ENCODE peak calls at places on chromosomes 4 and X, in six cellular contexts. One of them, this sample, is unnamed.

GRCh38 chrX:41333744-41333993 is 293 bp upstream of the DDX3X start:
- DNase-seq in progenitor cell of endocrine pancreas: peak
- DNase-seq in psoas muscle: peak
- DNase-seq in AG09309: peak
- DNase-seq in fibroblast of the aortic adventitia: peak
- DNase-seq in AG10803: peak
- DNase-seq in this sample: peak

GRCh38 chrX:97841544-97842179 is 958.0 kb downstream of the RPA4 start:
- DNase-seq in progenitor cell of endocrine pancreas: no peak
- DNase-seq in psoas muscle: no peak
- DNase-seq in AG09309: no peak
- DNase-seq in fibroblast of the aortic adventitia: no peak
- DNase-seq in AG10803: no peak
- DNase-seq in this sample: no peak

GRCh38 chr4:128025319-128025718 is 35.8 kb upstream of the LARP1B start:
- DNase-seq in progenitor cell of endocrine pancreas: no peak
- DNase-seq in psoas muscle: no peak
- DNase-seq in AG09309: no peak
- DNase-seq in fibroblast of the aortic adventitia: no peak
- DNase-seq in AG10803: no peak
- DNase-seq in this sample: no peak

GRCh38 chrX:123215397-123216089 is 31.5 kb downstream of the GRIA3 start:
- DNase-seq in progenitor cell of endocrine pancreas: no peak
- DNase-seq in psoas muscle: no peak
- DNase-seq in AG09309: no peak
- DNase-seq in fibroblast of the aortic adventitia: no peak
- DNase-seq in AG10803: no peak
- DNase-seq in this sample: peak

GRCh38 chrX:119617511-119618164 is 11.4 kb upstream of the NKRF start:
- DNase-seq in progenitor cell of endocrine pancreas: no peak
- DNase-seq in psoas muscle: no peak
- DNase-seq in AG09309: no peak
- DNase-seq in fibroblast of the aortic adventitia: no peak
- DNase-seq in AG10803: no peak
- DNase-seq in this sample: no peak

GRCh38 chrX:39910651-39911050 is 187.1 kb downstream of the BCOR start:
- DNase-seq in progenitor cell of endocrine pancreas: no peak
- DNase-seq in psoas muscle: no peak
- DNase-seq in AG09309: no peak
- DNase-seq in fibroblast of the aortic adventitia: no peak
- DNase-seq in AG10803: no peak
- DNase-seq in this sample: no peak

GRCh38 chr4:122652379-122652778 is 31.5 kb upstream of the IL21 start:
- DNase-seq in progenitor cell of endocrine pancreas: no peak
- DNase-seq in psoas muscle: no peak
- DNase-seq in AG09309: no peak
- DNase-seq in fibroblast of the aortic adventitia: peak
- DNase-seq in AG10803: peak
- DNase-seq in this sample: no peak

GRCh38 chrX:44938111-44938510 is 65.1 kb downstream of the KDM6A start:
- DNase-seq in progenitor cell of endocrine pancreas: no peak
- DNase-seq in psoas muscle: no peak
- DNase-seq in AG09309: no peak
- DNase-seq in fibroblast of the aortic adventitia: no peak
- DNase-seq in AG10803: no peak
- DNase-seq in this sample: no peak

GRCh38 chr4:2937986-2938385 is 25.2 kb downstream of the NOP14 start:
- DNase-seq in progenitor cell of endocrine pancreas: no peak
- DNase-seq in psoas muscle: no peak
- DNase-seq in AG09309: no peak
- DNase-seq in fibroblast of the aortic adventitia: no peak
- DNase-seq in AG10803: no peak
- DNase-seq in this sample: no peak

GRCh38 chrX:3962511-3963350 is 249.3 kb upstream of the PRKX start:
- DNase-seq in progenitor cell of endocrine pancreas: peak
- DNase-seq in psoas muscle: no peak
- DNase-seq in AG09309: no peak
- DNase-seq in fibroblast of the aortic adventitia: peak
- DNase-seq in AG10803: no peak
- DNase-seq in this sample: no peak

DNA sequence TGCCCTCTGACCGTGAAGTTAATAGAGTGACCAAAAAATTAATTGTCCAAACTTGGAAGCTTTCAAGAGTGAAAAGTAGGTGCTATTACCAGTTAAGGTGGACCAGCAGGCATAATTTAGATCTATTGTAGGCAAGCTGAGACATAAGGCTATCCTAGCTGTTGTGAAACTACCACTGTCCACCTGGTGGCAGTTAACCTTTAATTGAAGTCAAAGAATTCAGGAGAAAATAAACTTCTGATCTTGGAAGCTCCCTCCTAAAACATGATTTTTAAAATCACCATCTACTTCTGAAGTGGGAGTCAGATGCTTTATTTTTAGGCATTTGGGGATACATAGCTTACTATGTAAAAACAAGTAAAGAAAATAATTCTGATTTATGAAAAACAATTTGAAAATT is 636.3 kb upstream of the HTR2C start:
- DNase-seq in progenitor cell of endocrine pancreas: no peak
- DNase-seq in psoas muscle: no peak
- DNase-seq in AG09309: no peak
- DNase-seq in fibroblast of the aortic adventitia: no peak
- DNase-seq in AG10803: no peak
- DNase-seq in this sample: no peak
- TF ChIP-seq CTCF in progenitor cell of endocrine pancreas: peak
- TF ChIP-seq CTCF in psoas muscle: no peak
- TF ChIP-seq CTCF in AG09309: peak
- TF ChIP-seq CTCF in fibroblast of the aortic adventitia: no peak
- TF ChIP-seq CTCF in AG10803: no peak
- TF ChIP-seq CTCF in this sample: no peak

GRCh38 chr4:126411047-126411446 is 1096.3 kb downstream of the FAT4 start:
- DNase-seq in progenitor cell of endocrine pancreas: no peak
- DNase-seq in psoas muscle: no peak
- DNase-seq in AG09309: no peak
- DNase-seq in fibroblast of the aortic adventitia: no peak
- DNase-seq in AG10803: no peak
- DNase-seq in this sample: no peak

GRCh38 chr4:126404549-126404948 is 1089.8 kb downstream of the FAT4 start:
- DNase-seq in progenitor cell of endocrine pancreas: no peak
- DNase-seq in psoas muscle: no peak
- DNase-seq in AG09309: no peak
- DNase-seq in fibroblast of the aortic adventitia: peak
- DNase-seq in AG10803: no peak
- DNase-seq in this sample: no peak

GRCh38 chr4:126405369-126405982 is 1090.7 kb downstream of the FAT4 start:
- DNase-seq in progenitor cell of endocrine pancreas: no peak
- DNase-seq in psoas muscle: no peak
- DNase-seq in AG09309: peak
- DNase-seq in fibroblast of the aortic adventitia: peak
- DNase-seq in AG10803: peak
- DNase-seq in this sample: no peak
- TF ChIP-seq CTCF in progenitor cell of endocrine pancreas: peak
- TF ChIP-seq CTCF in psoas muscle: peak
- TF ChIP-seq CTCF in AG09309: peak
- TF ChIP-seq CTCF in fibroblast of the aortic adventitia: peak
- TF ChIP-seq CTCF in AG10803: peak
- TF ChIP-seq CTCF in this sample: peak

GRCh38 chr4:44674471-44674870 is 3.7 kb upstream of the GUF1 start:
- DNase-seq in progenitor cell of endocrine pancreas: no peak
- DNase-seq in psoas muscle: no peak
- DNase-seq in AG09309: no peak
- DNase-seq in fibroblast of the aortic adventitia: peak
- DNase-seq in AG10803: no peak
- DNase-seq in this sample: no peak
- TF ChIP-seq CTCF in progenitor cell of endocrine pancreas: no peak
- TF ChIP-seq CTCF in psoas muscle: no peak
- TF ChIP-seq CTCF in AG09309: no peak
- TF ChIP-seq CTCF in fibroblast of the aortic adventitia: peak
- TF ChIP-seq CTCF in AG10803: no peak
- TF ChIP-seq CTCF in this sample: no peak

GRCh38 chr4:20299515-20299914 is 47.8 kb downstream of the SLIT2 start:
- DNase-seq in progenitor cell of endocrine pancreas: no peak
- DNase-seq in psoas muscle: no peak
- DNase-seq in AG09309: no peak
- DNase-seq in fibroblast of the aortic adventitia: peak
- DNase-seq in AG10803: peak
- DNase-seq in this sample: no peak
- TF ChIP-seq CTCF in progenitor cell of endocrine pancreas: peak
- TF ChIP-seq CTCF in psoas muscle: peak
- TF ChIP-seq CTCF in AG09309: peak
- TF ChIP-seq CTCF in fibroblast of the aortic adventitia: peak
- TF ChIP-seq CTCF in AG10803: peak
- TF ChIP-seq CTCF in this sample: peak

GRCh38 chr4:109334129-109334528 is 31.7 kb upstream of the COL25A1 start:
- DNase-seq in progenitor cell of endocrine pancreas: no peak
- DNase-seq in psoas muscle: no peak
- DNase-seq in AG09309: no peak
- DNase-seq in fibroblast of the aortic adventitia: no peak
- DNase-seq in AG10803: no peak
- DNase-seq in this sample: no peak

GRCh38 chr4:109334596-109335105 is 32.2 kb upstream of the COL25A1 start:
- DNase-seq in progenitor cell of endocrine pancreas: no peak
- DNase-seq in psoas muscle: no peak
- DNase-seq in AG09309: no peak
- DNase-seq in fibroblast of the aortic adventitia: no peak
- DNase-seq in AG10803: no peak
- DNase-seq in this sample: no peak

GRCh38 chr4:109332926-109333464 is 30.5 kb upstream of the COL25A1 start:
- DNase-seq in progenitor cell of endocrine pancreas: no peak
- DNase-seq in psoas muscle: no peak
- DNase-seq in AG09309: no peak
- DNase-seq in fibroblast of the aortic adventitia: no peak
- DNase-seq in AG10803: peak
- DNase-seq in this sample: no peak
- TF ChIP-seq CTCF in progenitor cell of endocrine pancreas: no peak
- TF ChIP-seq CTCF in psoas muscle: peak
- TF ChIP-seq CTCF in AG09309: peak
- TF ChIP-seq CTCF in fibroblast of the aortic adventitia: no peak
- TF ChIP-seq CTCF in AG10803: peak
- TF ChIP-seq CTCF in this sample: no peak

GRCh38 chrX:154717824-154718223 is 33.1 kb downstream of the GAB3 start:
- DNase-seq in progenitor cell of endocrine pancreas: no peak
- DNase-seq in psoas muscle: no peak
- DNase-seq in AG09309: no peak
- DNase-seq in fibroblast of the aortic adventitia: no peak
- DNase-seq in AG10803: peak
- DNase-seq in this sample: no peak
- TF ChIP-seq CTCF in progenitor cell of endocrine pancreas: no peak
- TF ChIP-seq CTCF in psoas muscle: no peak
- TF ChIP-seq CTCF in AG09309: peak
- TF ChIP-seq CTCF in fibroblast of the aortic adventitia: no peak
- TF ChIP-seq CTCF in AG10803: peak
- TF ChIP-seq CTCF in this sample: no peak

GRCh38 chrX:140524556-140524955 is 19.7 kb upstream of the SOX3 start:
- DNase-seq in progenitor cell of endocrine pancreas: no peak
- DNase-seq in psoas muscle: no peak
- DNase-seq in AG09309: no peak
- DNase-seq in fibroblast of the aortic adventitia: no peak
- DNase-seq in AG10803: peak
- DNase-seq in this sample: no peak

GRCh38 chrX:140521393-140521792 is 16.5 kb upstream of the SOX3 start:
- DNase-seq in progenitor cell of endocrine pancreas: no peak
- DNase-seq in psoas muscle: no peak
- DNase-seq in AG09309: no peak
- DNase-seq in fibroblast of the aortic adventitia: no peak
- DNase-seq in AG10803: no peak
- DNase-seq in this sample: no peak

GRCh38 chrX:140525448-140525847 is 20.6 kb upstream of the SOX3 start:
- DNase-seq in progenitor cell of endocrine pancreas: no peak
- DNase-seq in psoas muscle: no peak
- DNase-seq in AG09309: no peak
- DNase-seq in fibroblast of the aortic adventitia: no peak
- DNase-seq in AG10803: peak
- DNase-seq in this sample: no peak

DNA sequence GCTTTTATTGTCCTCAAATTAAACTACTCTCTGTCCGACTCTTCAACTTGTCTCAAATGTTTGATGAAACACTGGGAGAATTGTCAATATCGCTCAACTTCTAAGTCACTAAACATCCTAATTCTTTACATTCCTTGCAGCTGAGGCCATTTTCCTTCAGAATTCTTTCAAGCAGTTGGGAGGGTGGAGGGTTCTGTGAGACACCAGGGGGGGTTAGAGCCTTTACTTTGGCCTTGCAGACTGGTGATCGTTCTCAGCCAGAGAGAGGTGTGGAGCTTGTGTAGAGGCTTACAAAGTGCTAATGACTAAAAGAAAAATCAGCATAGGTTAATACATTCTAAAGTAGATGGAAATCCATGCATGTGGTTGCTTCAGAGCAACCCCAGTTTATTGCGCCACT is 21.3 kb upstream of the SOX3 start:
- DNase-seq in progenitor cell of endocrine pancreas: no peak
- DNase-seq in psoas muscle: no peak
- DNase-seq in AG09309: no peak
- DNase-seq in fibroblast of the aortic adventitia: no peak
- DNase-seq in AG10803: peak
- DNase-seq in this sample: no peak
- TF ChIP-seq CTCF in progenitor cell of endocrine pancreas: no peak
- TF ChIP-seq CTCF in psoas muscle: no peak
- TF ChIP-seq CTCF in AG09309: no peak
- TF ChIP-seq CTCF in fibroblast of the aortic adventitia: no peak
- TF ChIP-seq CTCF in AG10803: peak
- TF ChIP-seq CTCF in this sample: no peak

GRCh38 chrX:138191998-138192397 is 519.5 kb downstream of the FGF13 start:
- DNase-seq in progenitor cell of endocrine pancreas: peak
- DNase-seq in psoas muscle: no peak
- DNase-seq in AG09309: no peak
- DNase-seq in fibroblast of the aortic adventitia: peak
- DNase-seq in AG10803: peak
- DNase-seq in this sample: peak
- TF ChIP-seq CTCF in progenitor cell of endocrine pancreas: peak
- TF ChIP-seq CTCF in psoas muscle: peak
- TF ChIP-seq CTCF in AG09309: peak
- TF ChIP-seq CTCF in fibroblast of the aortic adventitia: peak
- TF ChIP-seq CTCF in AG10803: peak
- TF ChIP-seq CTCF in this sample: peak

DNA sequence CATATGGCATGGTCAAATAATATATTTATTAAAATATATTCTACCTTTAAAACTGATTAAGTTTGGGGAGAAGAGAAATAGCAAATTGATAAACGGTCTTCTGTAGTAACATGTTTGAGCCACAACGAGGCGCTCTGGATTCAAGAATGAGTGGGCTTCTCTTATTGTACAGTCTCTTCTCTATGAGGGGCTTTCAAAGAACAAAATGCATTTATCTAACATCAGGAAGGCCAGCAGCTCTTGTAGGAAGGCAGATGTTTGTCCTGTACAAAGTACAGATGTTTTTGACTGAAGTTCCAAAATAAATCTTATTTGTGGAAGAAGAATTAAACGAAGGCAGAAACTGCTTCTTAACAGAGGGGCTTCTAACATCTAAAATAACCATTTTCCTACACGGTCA is 153.6 kb downstream of the RASL11B start:
- DNase-seq in progenitor cell of endocrine pancreas: no peak
- DNase-seq in psoas muscle: no peak
- DNase-seq in AG09309: no peak
- DNase-seq in fibroblast of the aortic adventitia: peak
- DNase-seq in AG10803: peak
- DNase-seq in this sample: no peak
- TF ChIP-seq CTCF in progenitor cell of endocrine pancreas: peak
- TF ChIP-seq CTCF in psoas muscle: peak
- TF ChIP-seq CTCF in AG09309: peak
- TF ChIP-seq CTCF in fibroblast of the aortic adventitia: peak
- TF ChIP-seq CTCF in AG10803: peak
- TF ChIP-seq CTCF in this sample: peak

This sample was measured in heart right ventricle.